ENCODE peak calls at places on chromosome 13, in seven cellular contexts. B is stimulated activated CD4-positive, alpha-beta T cell treated with anti-CD3 and anti-CD28 coated beads, Interleukin-1b, Interleukin-23, amount 100 ng/mL, for 1 hour; M is cardiac fibroblast; N is left cardiac atrium; I is heart left ventricle; O is epithelial cell of esophagus; U is activated CD4-positive, alpha-beta T cell treated with anti-CD3 and anti-CD28 coated beads, Interleukin-2, amount 10 ng/mL, durations not matched to agents 7 days and 5 days. G is an unnamed sample.

GRCh38 chr13:91630916-91631315 is 232.5 kb downstream of the GPC5 start:
- DNase-seq in B (no peak), M (no peak), N (no peak), I (no peak), O (no peak), U (no peak), G (no peak)

GRCh38 chr13:22592515-22592914 is 588.3 kb upstream of the SGCG start:
- DNase-seq in B (no peak), M (no peak), N (no peak), I (no peak), O (peak; percentile 1), U (no peak), G (peak; percentile 65)

GRCh38 chr13:105328212-105328611 is 1207.2 kb downstream of the EFNB2 start:
- DNase-seq in B (no peak), M (no peak), N (no peak), I (no peak), O (no peak), U (no peak), G (no peak)

GRCh38 chr13:80196756-80197155 is 144.2 kb downstream of the SPRY2 start:
- DNase-seq in B (no peak), M (peak; percentile 37), N (no peak), I (no peak), O (peak; percentile 34), U (no peak), G (peak; percentile 21)

GRCh38 chr13:93689333-93689732 is 462.7 kb downstream of the GPC6 start:
- DNase-seq in B (no peak), M (no peak), N (no peak), I (no peak), O (no peak), U (no peak), G (no peak)

GRCh38 chr13:84433024-84433423 is 550.8 kb upstream of the SLITRK1 start:
- DNase-seq in B (no peak), M (peak; percentile 76), N (no peak), I (no peak), O (no peak), U (no peak), G (peak; percentile 91)

GRCh38 chr13:63048648-63049047 is 1633.0 kb upstream of the PCDH20 start:
- DNase-seq in B (no peak), M (no peak), N (no peak), I (no peak), O (no peak), U (no peak), G (no peak)

GRCh38 chr13:89721216-89721615 is 1626.3 kb upstream of the MIR17HG start:
- DNase-seq in B (no peak), M (no peak), N (no peak), I (no peak), O (no peak), U (no peak), G (no peak)

G was measured in LHCN-M2.